ENCODE peak calls at places on chromosome 4, in six cellular contexts. W is A549; M is iPS DF 6.9; D is CD8-positive, alpha-beta memory T cell; A is lower lobe of right lung; E is left lung. G is an unnamed sample.

GRCh38 chr4:153375303-153375702 is 30.8 kb downstream of the MND1 start:
- DNase-seq in W (no peak), M (no peak), D (no peak), A (no peak), E (no peak), G (no peak)

GRCh38 chr4:189001283-189001970 is 862.2 kb downstream of the TRIML1 start:
- DNase-seq in W (no peak), M (no peak), D (no peak), A (no peak), E (no peak), G (no peak)

GRCh38 chr4:157459789-157460188 is 239.3 kb downstream of the GRIA2 start:
- DNase-seq in W (no peak), M (no peak), D (no peak), A (no peak), E (no peak), G (no peak)

GRCh38 chr4:150960818-150961217 is 54.3 kb downstream of the LRBA start:
- DNase-seq in W (peak; percentile 53), M (peak; percentile 35), D (no peak), A (no peak), E (peak; percentile 44), G (no peak)

GRCh38 chr4:186592961-186593586 is 37.7 kb upstream of the MTNR1A start:
- DNase-seq in W (no peak), M (no peak), D (no peak), A (no peak), E (no peak), G (no peak)

GRCh38 chr4:87974856-87975462 is 555 bp upstream of the SPP1 start:
- DNase-seq in W (peak; percentile 65), M (no peak), D (no peak), A (no peak), E (peak; percentile 21), G (no peak)

GRCh38 chr4:88104902-88105610 is 53.4 kb downstream of the ABCG2 start:
- DNase-seq in W (peak; percentile 46), M (no peak), D (no peak), A (no peak), E (no peak), G (no peak)

GRCh38 chr4:19832388-19832787 is 419.3 kb upstream of the SLIT2 start:
- DNase-seq in W (no peak), M (no peak), D (no peak), A (no peak), E (no peak), G (no peak)

GRCh38 chr4:11615601-11616000 is 186.9 kb upstream of the HS3ST1 start:
- DNase-seq in W (no peak), M (no peak), D (no peak), A (no peak), E (no peak), G (no peak)

GRCh38 chr4:115871596-115871995 is 758.2 kb upstream of the NDST4 start:
- DNase-seq in W (no peak), M (no peak), D (no peak), A (no peak), E (no peak), G (no peak)

GRCh38 chr4:73222466-73223257 is 35.9 kb downstream of the ANKRD17 start:
- DNase-seq in W (peak; percentile 89), M (no peak), D (peak; percentile 81), A (no peak), E (no peak), G (no peak)

GRCh38 chr4:158722291-158722916 is 792 bp downstream of the PPID start:
- DNase-seq in W (peak; percentile 35), M (no peak), D (peak; percentile 15), A (no peak), E (no peak), G (no peak)

GRCh38 chr4:16833722-16834121 is 64.7 kb downstream of the LDB2 start:
- DNase-seq in W (no peak), M (no peak), D (no peak), A (no peak), E (no peak), G (no peak)

GRCh38 chr4:152591361-152591760 is 55.5 kb upstream of the FBXW7 start:
- DNase-seq in W (no peak), M (no peak), D (peak; percentile 16), A (peak; percentile 60), E (peak; percentile 85), G (peak; percentile 66)

GRCh38 chr4:186598686-186599085 is 43.3 kb upstream of the MTNR1A start:
- DNase-seq in W (no peak), M (no peak), D (no peak), A (no peak), E (no peak), G (no peak)

GRCh38 chr4:102429553-102429952 is 71.6 kb upstream of the NFKB1 start:
- DNase-seq in W (peak; percentile 90), M (no peak), D (no peak), A (no peak), E (no peak), G (no peak)

GRCh38 chr4:65407483-65407882 is 262.8 kb downstream of the EPHA5 start:
- DNase-seq in W (no peak), M (no peak), D (no peak), A (no peak), E (no peak), G (no peak)

GRCh38 chr4:74654230-74654681 is 140.1 kb downstream of the BTC start:
- DNase-seq in W (peak; percentile 99), M (no peak), D (no peak), A (no peak), E (no peak), G (no peak)

GRCh38 chr4:101022151-101023024 is 324.9 kb downstream of the PPP3CA start:
- DNase-seq in W (no peak), M (no peak), D (no peak), A (no peak), E (no peak), G (no peak)

GRCh38 chr4:157358851-157359250 is 138.3 kb downstream of the GRIA2 start:
- DNase-seq in W (no peak), M (no peak), D (no peak), A (no peak), E (no peak), G (no peak)

GRCh38 chr4:3368841-3369760 is 72.7 kb upstream of the HGFAC start:
- DNase-seq in W (no peak), M (no peak), D (peak; percentile 14), A (no peak), E (peak; percentile 64), G (peak; percentile 53)
- H3K27ac ChIP-seq in W (no peak overlapping the region), M (no peak overlapping the region), D (no peak overlapping the region), A (peak overlapping the region; percentile 19), E (no peak overlapping the region), G (peak overlapping the region; percentile 46)

GRCh38 chr4:24405356-24405755 is 179.0 kb downstream of the DHX15 start:
- DNase-seq in W (no peak), M (no peak), D (no peak), A (no peak), E (no peak), G (no peak)

GRCh38 chr4:24404281-24404680 is 180.1 kb downstream of the DHX15 start:
- DNase-seq in W (no peak), M (no peak), D (no peak), A (no peak), E (no peak), G (no peak)

GRCh38 chr4:24403263-24403662 is 181.1 kb downstream of the DHX15 start:
- DNase-seq in W (no peak), M (no peak), D (no peak), A (no peak), E (no peak), G (no peak)

GRCh38 chr4:24408640-24409039 is 175.7 kb downstream of the DHX15 start:
- DNase-seq in W (no peak), M (no peak), D (no peak), A (no peak), E (no peak), G (no peak)

DNA sequence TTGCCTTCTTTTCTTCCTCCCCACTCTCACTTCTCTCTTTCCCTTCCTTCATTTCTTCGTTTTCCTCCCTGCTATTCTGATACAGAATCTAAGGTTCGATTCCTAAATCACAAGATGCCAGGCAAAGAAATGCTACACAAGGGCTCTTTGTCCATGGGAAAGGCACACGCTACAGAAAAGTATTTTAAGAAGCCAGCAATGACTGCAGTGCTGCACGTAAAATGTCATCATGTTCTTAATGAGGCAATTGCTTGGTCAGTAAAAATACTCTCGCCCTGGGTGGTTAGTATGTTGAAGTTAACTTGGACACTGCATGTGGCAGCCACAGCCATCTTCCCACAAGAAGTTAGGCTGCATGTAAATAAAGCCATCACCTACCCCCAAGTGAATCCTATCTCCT is 178.4 kb downstream of the DHX15 start:
- DNase-seq in W (no peak), M (no peak), D (no peak), A (no peak), E (no peak), G (no peak)
- H3K4me1 ChIP-seq in W (no peaks in the 10 kb centered on the region), M (no peaks in the 10 kb centered on the region), D (no peaks in the 10 kb centered on the region), A (no peaks in the 10 kb centered on the region), E (no peaks in the 10 kb centered on the region), G (no peaks in the 10 kb centered on the region)

DNA sequence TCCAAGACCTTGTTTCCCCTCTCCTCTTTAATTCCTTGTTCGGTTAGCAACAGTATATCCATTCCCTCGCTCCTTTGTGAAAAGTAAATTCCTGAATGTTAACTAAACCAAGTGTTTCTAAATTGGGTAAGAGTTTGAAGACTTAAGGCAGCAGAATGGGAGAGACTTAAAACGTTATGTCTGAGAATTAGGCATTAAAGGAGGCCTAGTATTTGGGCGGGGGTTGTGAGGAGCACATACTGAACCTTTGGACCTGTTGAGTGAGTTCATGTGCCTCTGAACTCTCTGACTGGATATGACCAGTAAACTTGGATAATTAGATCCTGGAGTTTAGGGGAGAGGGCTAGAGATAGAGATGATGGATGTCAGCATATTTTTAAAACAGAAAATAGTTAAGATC is 1.2 kb downstream of the MSMO1 start:
- DNase-seq in W (no peak), M (no peak), D (no peak), A (no peak), E (no peak), G (no peak)
- H3K27ac ChIP-seq in W (no peak overlapping the region), M (no peak overlapping the region), D (peak overlapping the region; percentile 86), A (no peak overlapping the region), E (peak overlapping the region; percentile 88), G (no peak overlapping the region)

GRCh38 chr4:8109406-8110065 is 49.1 kb downstream of the ABLIM2 start:
- DNase-seq in W (no peak), M (no peak), D (no peak), A (no peak), E (peak; percentile 57), G (no peak)
- H3K4me1 ChIP-seq in W (peaks cover 7% of the 10 kb centered on the region), M (peaks cover 12% of the 10 kb centered on the region), D (no peaks in the 10 kb centered on the region), A (no peaks in the 10 kb centered on the region), E (no peaks in the 10 kb centered on the region), G (no peaks in the 10 kb centered on the region)

GRCh38 chr4:184470785-184471110 is 3.6 kb downstream of the IRF2 start:
- DNase-seq in W (no peak), M (no peak), D (no peak), A (no peak), E (no peak), G (no peak)
- H3K27ac ChIP-seq in W (no peak overlapping the region), M (no peak overlapping the region), D (no peak overlapping the region), A (no peak overlapping the region), E (no peak overlapping the region), G (no peak overlapping the region)

DNA sequence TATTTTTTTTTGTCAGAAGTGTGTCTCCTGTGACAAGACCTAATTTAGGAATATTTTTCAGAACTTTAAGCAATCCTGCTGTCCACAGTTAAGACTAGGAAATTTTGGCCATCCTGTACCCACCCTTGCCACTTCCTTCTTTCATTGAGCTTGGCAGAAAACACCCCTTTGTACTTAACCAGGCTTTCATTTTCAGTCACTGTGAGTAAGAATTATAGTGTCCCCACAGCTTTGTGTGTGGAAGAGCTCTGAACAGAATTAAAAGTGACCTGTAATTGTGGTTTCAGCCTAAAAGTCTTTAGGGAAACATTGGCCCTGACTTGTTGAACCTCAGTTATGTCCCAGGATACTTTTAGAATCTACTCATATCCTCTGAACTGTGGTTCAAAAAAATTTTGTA is 153.7 kb upstream of the BMP3 start:
- DNase-seq in W (no peak), M (no peak), D (no peak), A (no peak), E (no peak), G (no peak)
- H3K4me1 ChIP-seq in W (no peaks in the 10 kb centered on the region), M (no peaks in the 10 kb centered on the region), D (no peaks in the 10 kb centered on the region), A (no peaks in the 10 kb centered on the region), E (no peaks in the 10 kb centered on the region), G (no peaks in the 10 kb centered on the region)

GRCh38 chr4:1717129-1718094 is 3.7 kb downstream of the TMEM129 start:
- DNase-seq in W (no peak), M (no peak), D (no peak), A (no peak), E (peak; percentile 77), G (no peak)
- H3K27ac ChIP-seq in W (no peak overlapping the region), M (no peak overlapping the region), D (no peak overlapping the region), A (no peak overlapping the region), E (no peak overlapping the region), G (no peak overlapping the region)